ENCODE peak calls at places on chromosome 21, in six cellular contexts. One of them, this sample, is unnamed.

GRCh38 chr21:26157842-26158241 is 12.7 kb downstream of the APP start:
- DNase-seq in GM23338: no peak
- DNase-seq in transverse colon: no peak
- DNase-seq in stomach: no peak
- DNase-seq in upper lobe of left lung: no peak
- DNase-seq in sigmoid colon: no peak
- DNase-seq in this sample: no peak

GRCh38 chr21:45557611-45558043 is 15.4 kb upstream of the SLC19A1 start:
- DNase-seq in GM23338: no peak
- DNase-seq in transverse colon: no peak
- DNase-seq in stomach: no peak
- DNase-seq in upper lobe of left lung: no peak
- DNase-seq in sigmoid colon: peak; percentile 51
- DNase-seq in this sample: peak; percentile 66

GRCh38 chr21:33828577-33828976 is 87.0 kb downstream of the ATP5PO start:
- DNase-seq in GM23338: no peak
- DNase-seq in transverse colon: no peak
- DNase-seq in stomach: no peak
- DNase-seq in upper lobe of left lung: no peak
- DNase-seq in sigmoid colon: no peak
- DNase-seq in this sample: no peak

GRCh38 chr21:34989337-34990151 is 59.6 kb downstream of the RUNX1 start:
- DNase-seq in GM23338: no peak
- DNase-seq in transverse colon: no peak
- DNase-seq in stomach: no peak
- DNase-seq in upper lobe of left lung: no peak
- DNase-seq in sigmoid colon: no peak
- DNase-seq in this sample: no peak

GRCh38 chr21:34630536-34631143 is 15.7 kb upstream of the RCAN1 start:
- DNase-seq in GM23338: peak; percentile 70
- DNase-seq in transverse colon: no peak
- DNase-seq in stomach: no peak
- DNase-seq in upper lobe of left lung: no peak
- DNase-seq in sigmoid colon: no peak
- DNase-seq in this sample: peak; percentile 20

GRCh38 chr21:16419188-16419874 is 689.5 kb downstream of the USP25 start:
- DNase-seq in GM23338: peak; percentile 6
- DNase-seq in transverse colon: peak; percentile 12
- DNase-seq in stomach: peak; percentile 81
- DNase-seq in upper lobe of left lung: no peak
- DNase-seq in sigmoid colon: peak; percentile 88
- DNase-seq in this sample: peak; percentile 80

GRCh38 chr21:38769253-38769780 is 36.4 kb upstream of the ETS2 start:
- DNase-seq in GM23338: no peak
- DNase-seq in transverse colon: no peak
- DNase-seq in stomach: no peak
- DNase-seq in upper lobe of left lung: no peak
- DNase-seq in sigmoid colon: no peak
- DNase-seq in this sample: no peak

GRCh38 chr21:33682992-33683627 is 40.8 kb downstream of the ITSN1 start:
- DNase-seq in GM23338: no peak
- DNase-seq in transverse colon: no peak
- DNase-seq in stomach: no peak
- DNase-seq in upper lobe of left lung: no peak
- DNase-seq in sigmoid colon: no peak
- DNase-seq in this sample: no peak

GRCh38 chr21:33300701-33301631 is 23.8 kb upstream of the IFNAR1 start:
- DNase-seq in GM23338: no peak
- DNase-seq in transverse colon: no peak
- DNase-seq in stomach: no peak
- DNase-seq in upper lobe of left lung: no peak
- DNase-seq in sigmoid colon: no peak
- DNase-seq in this sample: no peak

GRCh38 chr21:26769613-26770188 is 75.5 kb downstream of the ADAMTS1 start:
- DNase-seq in GM23338: peak; percentile 64
- DNase-seq in transverse colon: no peak
- DNase-seq in stomach: no peak
- DNase-seq in upper lobe of left lung: no peak
- DNase-seq in sigmoid colon: no peak
- DNase-seq in this sample: no peak

GRCh38 chr21:42534361-42534900 is 20.8 kb downstream of the SLC37A1 start:
- DNase-seq in GM23338: no peak
- DNase-seq in transverse colon: peak; percentile 31
- DNase-seq in stomach: peak; percentile 26
- DNase-seq in upper lobe of left lung: no peak
- DNase-seq in sigmoid colon: peak; percentile 75
- DNase-seq in this sample: peak; percentile 74

GRCh38 chr21:42533963-42534355 is 20.3 kb downstream of the SLC37A1 start:
- DNase-seq in GM23338: no peak
- DNase-seq in transverse colon: peak; percentile 3
- DNase-seq in stomach: no peak
- DNase-seq in upper lobe of left lung: no peak
- DNase-seq in sigmoid colon: no peak
- DNase-seq in this sample: peak; percentile 16

GRCh38 chr21:42535602-42536171 is 22.0 kb downstream of the SLC37A1 start:
- DNase-seq in GM23338: no peak
- DNase-seq in transverse colon: peak; percentile 42
- DNase-seq in stomach: peak; percentile 72
- DNase-seq in upper lobe of left lung: no peak
- DNase-seq in sigmoid colon: peak; percentile 61
- DNase-seq in this sample: peak; percentile 67

GRCh38 chr21:42533306-42533962 is 19.8 kb downstream of the SLC37A1 start:
- DNase-seq in GM23338: no peak
- DNase-seq in transverse colon: peak; percentile 5
- DNase-seq in stomach: peak; percentile 7
- DNase-seq in upper lobe of left lung: no peak
- DNase-seq in sigmoid colon: peak; percentile 47
- DNase-seq in this sample: peak; percentile 46

GRCh38 chr21:42534901-42535378 is 21.3 kb downstream of the SLC37A1 start:
- DNase-seq in GM23338: no peak
- DNase-seq in transverse colon: peak; percentile 19
- DNase-seq in stomach: peak; percentile 24
- DNase-seq in upper lobe of left lung: no peak
- DNase-seq in sigmoid colon: no peak
- DNase-seq in this sample: no peak
- TF ChIP-seq POLR2AphosphoS5 in GM23338: no peak
- TF ChIP-seq POLR2AphosphoS5 in transverse colon: no peak
- TF ChIP-seq POLR2AphosphoS5 in stomach: no peak
- TF ChIP-seq POLR2AphosphoS5 in upper lobe of left lung: no peak
- TF ChIP-seq POLR2AphosphoS5 in sigmoid colon: no peak
- TF ChIP-seq POLR2AphosphoS5 in this sample: no peak

DNA sequence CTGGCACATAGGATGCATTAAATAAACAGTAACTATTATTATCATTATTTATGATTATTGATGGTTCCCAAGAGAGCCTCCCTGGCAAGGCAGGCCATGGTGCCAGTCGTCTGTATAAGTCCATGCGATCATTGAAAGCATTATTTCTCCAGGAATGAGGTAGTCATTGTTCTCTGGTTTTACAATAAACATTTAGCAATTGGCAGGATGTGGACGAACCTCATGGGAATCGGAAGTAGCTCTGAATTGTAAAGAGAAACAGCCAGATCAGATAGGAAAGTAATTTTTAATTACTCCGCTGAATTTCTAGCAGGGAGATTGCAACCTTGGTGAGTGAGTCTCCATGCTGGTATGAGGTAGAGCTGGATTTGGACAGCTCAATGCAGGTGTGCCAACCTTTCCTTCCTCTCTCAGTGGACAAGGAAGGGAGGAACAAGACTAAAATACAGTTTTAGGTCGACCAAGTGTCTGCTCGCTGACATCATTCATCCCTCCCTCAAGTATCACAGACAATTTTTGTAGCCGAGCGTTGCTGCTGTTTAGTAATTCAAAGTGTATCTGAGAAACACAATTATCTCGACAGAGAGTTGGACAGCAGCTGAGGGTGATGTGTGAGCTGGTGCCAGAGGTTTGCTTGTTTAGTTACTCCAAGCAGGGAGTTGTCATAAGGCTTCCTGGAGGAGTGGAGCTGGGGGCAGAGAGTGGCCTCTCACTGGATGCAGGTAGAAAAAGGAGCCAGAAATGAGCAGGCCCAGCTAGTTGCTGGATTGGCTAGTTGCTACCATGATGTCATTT is 250.8 kb downstream of the KCNJ6 start:
- DNase-seq in GM23338: no peak
- DNase-seq in transverse colon: no peak
- DNase-seq in stomach: no peak
- DNase-seq in upper lobe of left lung: no peak
- DNase-seq in sigmoid colon: no peak
- DNase-seq in this sample: no peak
- TF ChIP-seq CTCF in GM23338: no peak
- TF ChIP-seq CTCF in transverse colon: no peak
- TF ChIP-seq CTCF in stomach: no peak
- TF ChIP-seq CTCF in upper lobe of left lung: no peak
- TF ChIP-seq CTCF in sigmoid colon: no peak
- TF ChIP-seq CTCF in this sample: no peak

GRCh38 chr21:37168666-37169065 is 95.6 kb downstream of the TTC3 start:
- DNase-seq in GM23338: no peak
- DNase-seq in transverse colon: no peak
- DNase-seq in stomach: no peak
- DNase-seq in upper lobe of left lung: no peak
- DNase-seq in sigmoid colon: no peak
- DNase-seq in this sample: no peak

GRCh38 chr21:37159949-37160348 is 86.9 kb downstream of the TTC3 start:
- DNase-seq in GM23338: no peak
- DNase-seq in transverse colon: no peak
- DNase-seq in stomach: no peak
- DNase-seq in upper lobe of left lung: no peak
- DNase-seq in sigmoid colon: no peak
- DNase-seq in this sample: no peak

GRCh38 chr21:37166733-37167132 is 93.7 kb downstream of the TTC3 start:
- DNase-seq in GM23338: peak; percentile 72
- DNase-seq in transverse colon: no peak
- DNase-seq in stomach: no peak
- DNase-seq in upper lobe of left lung: no peak
- DNase-seq in sigmoid colon: no peak
- DNase-seq in this sample: no peak

GRCh38 chr21:37165606-37166005 is 92.6 kb downstream of the TTC3 start:
- DNase-seq in GM23338: no peak
- DNase-seq in transverse colon: no peak
- DNase-seq in stomach: no peak
- DNase-seq in upper lobe of left lung: no peak
- DNase-seq in sigmoid colon: no peak
- DNase-seq in this sample: no peak

GRCh38 chr21:37164742-37165141 is 91.7 kb downstream of the TTC3 start:
- DNase-seq in GM23338: no peak
- DNase-seq in transverse colon: no peak
- DNase-seq in stomach: no peak
- DNase-seq in upper lobe of left lung: no peak
- DNase-seq in sigmoid colon: no peak
- DNase-seq in this sample: no peak
- H3K36me3 ChIP-seq in GM23338: no peaks in the 10 kb centered on the region
- H3K36me3 ChIP-seq in transverse colon: peaks cover 52% of the 10 kb centered on the region
- H3K36me3 ChIP-seq in stomach: peaks cover 75% of the 10 kb centered on the region
- H3K36me3 ChIP-seq in upper lobe of left lung: peaks cover 16% of the 10 kb centered on the region
- H3K36me3 ChIP-seq in sigmoid colon: peaks cover 83% of the 10 kb centered on the region
- H3K36me3 ChIP-seq in this sample: peaks cover 64% of the 10 kb centered on the region

GRCh38 chr21:17765207-17765606 is 53.9 kb downstream of the C21orf91 start:
- DNase-seq in GM23338: no peak
- DNase-seq in transverse colon: no peak
- DNase-seq in stomach: no peak
- DNase-seq in upper lobe of left lung: no peak
- DNase-seq in sigmoid colon: no peak
- DNase-seq in this sample: no peak

GRCh38 chr21:17763286-17764037 is 55.7 kb downstream of the C21orf91 start:
- DNase-seq in GM23338: no peak
- DNase-seq in transverse colon: no peak
- DNase-seq in stomach: no peak
- DNase-seq in upper lobe of left lung: no peak
- DNase-seq in sigmoid colon: no peak
- DNase-seq in this sample: no peak

DNA sequence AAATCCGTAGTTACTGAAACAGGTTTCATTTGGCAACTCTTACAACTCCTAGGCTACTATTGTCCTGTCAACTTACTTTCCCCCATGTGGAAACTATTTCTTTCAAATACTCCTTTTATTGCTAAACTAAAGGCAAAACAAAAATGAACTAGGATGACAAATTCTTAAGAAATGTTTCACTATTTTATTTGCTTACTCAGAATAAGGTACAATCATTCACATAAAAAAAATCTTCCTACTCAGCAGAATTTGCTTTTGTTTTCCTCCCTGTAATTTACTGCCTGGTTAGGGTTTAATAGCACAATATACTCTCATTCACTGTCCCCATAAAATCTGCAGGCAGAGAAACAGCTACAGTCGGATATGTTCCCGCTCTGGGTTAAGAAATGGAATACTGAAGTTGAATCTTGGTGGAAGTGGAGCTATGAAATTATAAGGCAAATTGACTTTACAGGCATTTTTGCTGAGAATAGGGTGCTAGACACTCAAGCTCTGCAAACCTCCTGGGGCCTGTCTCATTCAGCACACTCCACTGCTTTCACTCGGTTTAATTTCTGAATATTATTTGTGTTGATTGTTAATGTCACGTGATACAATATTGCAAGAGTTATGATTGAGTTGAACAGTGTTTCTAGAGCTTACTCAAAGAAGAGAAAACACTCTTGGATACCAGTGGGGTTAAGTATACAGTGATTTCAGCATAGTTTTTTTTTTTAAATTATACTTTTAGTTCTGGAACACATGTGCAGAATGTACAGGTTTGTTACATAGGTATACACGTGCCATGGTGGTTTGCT is 49.9 kb downstream of the C21orf91 start:
- DNase-seq in GM23338: no peak
- DNase-seq in transverse colon: no peak
- DNase-seq in stomach: no peak
- DNase-seq in upper lobe of left lung: no peak
- DNase-seq in sigmoid colon: no peak
- DNase-seq in this sample: no peak
- TF ChIP-seq POLR2AphosphoS5 in GM23338: no peak
- TF ChIP-seq POLR2AphosphoS5 in transverse colon: no peak
- TF ChIP-seq POLR2AphosphoS5 in stomach: no peak
- TF ChIP-seq POLR2AphosphoS5 in upper lobe of left lung: no peak
- TF ChIP-seq POLR2AphosphoS5 in sigmoid colon: no peak
- TF ChIP-seq POLR2AphosphoS5 in this sample: no peak

GRCh38 chr21:44442266-44443125 is 12.8 kb upstream of the LRRC3 start:
- DNase-seq in GM23338: no peak
- DNase-seq in transverse colon: no peak
- DNase-seq in stomach: no peak
- DNase-seq in upper lobe of left lung: peak; percentile 42
- DNase-seq in sigmoid colon: peak; percentile 33
- DNase-seq in this sample: peak; percentile 57

GRCh38 chr21:44443291-44443890 is 11.9 kb upstream of the LRRC3 start:
- DNase-seq in GM23338: no peak
- DNase-seq in transverse colon: no peak
- DNase-seq in stomach: no peak
- DNase-seq in upper lobe of left lung: peak; percentile 34
- DNase-seq in sigmoid colon: peak; percentile 58
- DNase-seq in this sample: no peak

GRCh38 chr21:44445413-44445812 is 9.9 kb upstream of the LRRC3 start:
- DNase-seq in GM23338: no peak
- DNase-seq in transverse colon: no peak
- DNase-seq in stomach: no peak
- DNase-seq in upper lobe of left lung: no peak
- DNase-seq in sigmoid colon: peak; percentile 19
- DNase-seq in this sample: peak; percentile 28

GRCh38 chr21:44443891-44444285 is 11.4 kb upstream of the LRRC3 start:
- DNase-seq in GM23338: no peak
- DNase-seq in transverse colon: no peak
- DNase-seq in stomach: no peak
- DNase-seq in upper lobe of left lung: peak; percentile 49
- DNase-seq in sigmoid colon: no peak
- DNase-seq in this sample: no peak

GRCh38 chr21:44444286-44444931 is 10.9 kb upstream of the LRRC3 start:
- DNase-seq in GM23338: peak; percentile 82
- DNase-seq in transverse colon: no peak
- DNase-seq in stomach: no peak
- DNase-seq in upper lobe of left lung: peak; percentile 59
- DNase-seq in sigmoid colon: peak; percentile 57
- DNase-seq in this sample: no peak
- TF ChIP-seq CTCF in GM23338: peak; percentile 73
- TF ChIP-seq CTCF in transverse colon: no peak
- TF ChIP-seq CTCF in stomach: no peak
- TF ChIP-seq CTCF in upper lobe of left lung: no peak
- TF ChIP-seq CTCF in sigmoid colon: no peak
- TF ChIP-seq CTCF in this sample: no peak

This sample was measured in suprapubic skin.